ENCODE peak calls at places on chromosome 4, in six cellular contexts. One of them, this sample, is unnamed.

GRCh38 chr4:3442959-3443749 is 1.4 kb downstream of the HGFAC start:
- DNase-seq in HCT116: no peak
- DNase-seq in PC-3: peak
- DNase-seq in astrocyte of the spinal cord: no peak
- DNase-seq in AG09309: no peak
- DNase-seq in heart left ventricle: peak
- DNase-seq in this sample: no peak

GRCh38 chr4:168585168-168586091 is 88.6 kb downstream of the PALLD start:
- DNase-seq in HCT116: peak
- DNase-seq in PC-3: peak
- DNase-seq in astrocyte of the spinal cord: peak
- DNase-seq in AG09309: peak
- DNase-seq in heart left ventricle: peak
- DNase-seq in this sample: no peak

GRCh38 chr4:146335763-146336412 is 121.5 kb downstream of the REELD1 start:
- DNase-seq in HCT116: no peak
- DNase-seq in PC-3: peak
- DNase-seq in astrocyte of the spinal cord: no peak
- DNase-seq in AG09309: no peak
- DNase-seq in heart left ventricle: no peak
- DNase-seq in this sample: no peak

GRCh38 chr4:40264995-40265909 is 68.4 kb downstream of the RHOH start:
- DNase-seq in HCT116: no peak
- DNase-seq in PC-3: no peak
- DNase-seq in astrocyte of the spinal cord: peak
- DNase-seq in AG09309: no peak
- DNase-seq in heart left ventricle: peak
- DNase-seq in this sample: no peak

GRCh38 chr4:14985161-14985560 is 17.1 kb upstream of the CPEB2 start:
- DNase-seq in HCT116: no peak
- DNase-seq in PC-3: no peak
- DNase-seq in astrocyte of the spinal cord: no peak
- DNase-seq in AG09309: no peak
- DNase-seq in heart left ventricle: no peak
- DNase-seq in this sample: no peak

GRCh38 chr4:146520894-146521542 is 722 bp downstream of the SLC10A7 start:
- DNase-seq in HCT116: no peak
- DNase-seq in PC-3: peak
- DNase-seq in astrocyte of the spinal cord: peak
- DNase-seq in AG09309: peak
- DNase-seq in heart left ventricle: no peak
- DNase-seq in this sample: peak

GRCh38 chr4:161320377-161320776 is 843.4 kb downstream of the FSTL5 start:
- DNase-seq in HCT116: peak
- DNase-seq in PC-3: peak
- DNase-seq in astrocyte of the spinal cord: no peak
- DNase-seq in AG09309: no peak
- DNase-seq in heart left ventricle: no peak
- DNase-seq in this sample: no peak

GRCh38 chr4:49044270-49044669 is 58.2 kb downstream of the CWH43 start:
- DNase-seq in HCT116: no peak
- DNase-seq in PC-3: peak
- DNase-seq in astrocyte of the spinal cord: no peak
- DNase-seq in AG09309: no peak
- DNase-seq in heart left ventricle: no peak
- DNase-seq in this sample: no peak

GRCh38 chr4:159018062-159018629 is 84.7 kb upstream of the RAPGEF2 start:
- DNase-seq in HCT116: no peak
- DNase-seq in PC-3: no peak
- DNase-seq in astrocyte of the spinal cord: no peak
- DNase-seq in AG09309: no peak
- DNase-seq in heart left ventricle: peak
- DNase-seq in this sample: no peak

GRCh38 chr4:75030028-75030427 is 97.1 kb downstream of the PARM1 start:
- DNase-seq in HCT116: no peak
- DNase-seq in PC-3: no peak
- DNase-seq in astrocyte of the spinal cord: no peak
- DNase-seq in AG09309: no peak
- DNase-seq in heart left ventricle: no peak
- DNase-seq in this sample: no peak

GRCh38 chr4:143156853-143157252 is 27.9 kb upstream of the USP38 start:
- DNase-seq in HCT116: no peak
- DNase-seq in PC-3: no peak
- DNase-seq in astrocyte of the spinal cord: no peak
- DNase-seq in AG09309: no peak
- DNase-seq in heart left ventricle: no peak
- DNase-seq in this sample: no peak

GRCh38 chr4:176002007-176002623 is 63.5 kb upstream of the WDR17 start:
- DNase-seq in HCT116: peak
- DNase-seq in PC-3: peak
- DNase-seq in astrocyte of the spinal cord: no peak
- DNase-seq in AG09309: no peak
- DNase-seq in heart left ventricle: peak
- DNase-seq in this sample: no peak

GRCh38 chr4:80197601-80198444 is 520 bp downstream of the PRDM8 start:
- DNase-seq in HCT116: no peak
- DNase-seq in PC-3: no peak
- DNase-seq in astrocyte of the spinal cord: no peak
- DNase-seq in AG09309: no peak
- DNase-seq in heart left ventricle: no peak
- DNase-seq in this sample: no peak

GRCh38 chr4:156335721-156336120 is 382.1 kb upstream of the CTSO start:
- DNase-seq in HCT116: no peak
- DNase-seq in PC-3: no peak
- DNase-seq in astrocyte of the spinal cord: no peak
- DNase-seq in AG09309: no peak
- DNase-seq in heart left ventricle: no peak
- DNase-seq in this sample: no peak

GRCh38 chr4:133483600-133484246 is 334.6 kb downstream of the PCDH10 start:
- DNase-seq in HCT116: peak
- DNase-seq in PC-3: peak
- DNase-seq in astrocyte of the spinal cord: peak
- DNase-seq in AG09309: no peak
- DNase-seq in heart left ventricle: no peak
- DNase-seq in this sample: peak

GRCh38 chr4:107497054-107497453 is 223.0 kb downstream of the PAPSS1 start:
- DNase-seq in HCT116: no peak
- DNase-seq in PC-3: no peak
- DNase-seq in astrocyte of the spinal cord: no peak
- DNase-seq in AG09309: no peak
- DNase-seq in heart left ventricle: no peak
- DNase-seq in this sample: no peak

GRCh38 chr4:153217440-153217839 is 13.2 kb downstream of the TRIM2 start:
- DNase-seq in HCT116: no peak
- DNase-seq in PC-3: no peak
- DNase-seq in astrocyte of the spinal cord: no peak
- DNase-seq in AG09309: no peak
- DNase-seq in heart left ventricle: no peak
- DNase-seq in this sample: no peak

GRCh38 chr4:162015090-162015489 is 148.7 kb downstream of the FSTL5 start:
- DNase-seq in HCT116: no peak
- DNase-seq in PC-3: no peak
- DNase-seq in astrocyte of the spinal cord: no peak
- DNase-seq in AG09309: no peak
- DNase-seq in heart left ventricle: no peak
- DNase-seq in this sample: peak

GRCh38 chr4:106019771-106020170 is 124.5 kb downstream of the NPNT start:
- DNase-seq in HCT116: no peak
- DNase-seq in PC-3: no peak
- DNase-seq in astrocyte of the spinal cord: peak
- DNase-seq in AG09309: no peak
- DNase-seq in heart left ventricle: no peak
- DNase-seq in this sample: no peak

GRCh38 chr4:31114821-31115220 is 394.7 kb downstream of the PCDH7 start:
- DNase-seq in HCT116: no peak
- DNase-seq in PC-3: no peak
- DNase-seq in astrocyte of the spinal cord: peak
- DNase-seq in AG09309: no peak
- DNase-seq in heart left ventricle: no peak
- DNase-seq in this sample: no peak

GRCh38 chr4:140943887-140944515 is 187.8 kb upstream of the TBC1D9 start:
- DNase-seq in HCT116: no peak
- DNase-seq in PC-3: no peak
- DNase-seq in astrocyte of the spinal cord: peak
- DNase-seq in AG09309: no peak
- DNase-seq in heart left ventricle: no peak
- DNase-seq in this sample: no peak

GRCh38 chr4:147799986-147800555 is 68.2 kb downstream of the ARHGAP10 start:
- DNase-seq in HCT116: no peak
- DNase-seq in PC-3: no peak
- DNase-seq in astrocyte of the spinal cord: peak
- DNase-seq in AG09309: no peak
- DNase-seq in heart left ventricle: no peak
- DNase-seq in this sample: no peak

GRCh38 chr4:8185280-8185679 is 13.8 kb upstream of the SH3TC1 start:
- DNase-seq in HCT116: no peak
- DNase-seq in PC-3: peak
- DNase-seq in astrocyte of the spinal cord: peak
- DNase-seq in AG09309: peak
- DNase-seq in heart left ventricle: no peak
- DNase-seq in this sample: no peak

GRCh38 chr4:169485791-169486742 is 126.3 kb downstream of the NEK1 start:
- DNase-seq in HCT116: peak
- DNase-seq in PC-3: peak
- DNase-seq in astrocyte of the spinal cord: peak
- DNase-seq in AG09309: peak
- DNase-seq in heart left ventricle: no peak
- DNase-seq in this sample: peak

GRCh38 chr4:87093443-87094123 is 126.8 kb downstream of the KLHL8 start:
- DNase-seq in HCT116: peak
- DNase-seq in PC-3: peak
- DNase-seq in astrocyte of the spinal cord: peak
- DNase-seq in AG09309: no peak
- DNase-seq in heart left ventricle: no peak
- DNase-seq in this sample: no peak

GRCh38 chr4:7248857-7249256 is 56.5 kb downstream of the SORCS2 start:
- DNase-seq in HCT116: no peak
- DNase-seq in PC-3: no peak
- DNase-seq in astrocyte of the spinal cord: no peak
- DNase-seq in AG09309: no peak
- DNase-seq in heart left ventricle: no peak
- DNase-seq in this sample: no peak

GRCh38 chr4:91837608-91838029 is 466.1 kb upstream of the GRID2 start:
- DNase-seq in HCT116: no peak
- DNase-seq in PC-3: peak
- DNase-seq in astrocyte of the spinal cord: peak
- DNase-seq in AG09309: no peak
- DNase-seq in heart left ventricle: no peak
- DNase-seq in this sample: peak

GRCh38 chr4:77305766-77306165 is 148.8 kb downstream of the CCNG2 start:
- DNase-seq in HCT116: no peak
- DNase-seq in PC-3: no peak
- DNase-seq in astrocyte of the spinal cord: no peak
- DNase-seq in AG09309: no peak
- DNase-seq in heart left ventricle: no peak
- DNase-seq in this sample: no peak
- TF ChIP-seq CTCF in HCT116: peak
- TF ChIP-seq CTCF in PC-3: peak
- TF ChIP-seq CTCF in astrocyte of the spinal cord: no peak
- TF ChIP-seq CTCF in AG09309: no peak
- TF ChIP-seq CTCF in heart left ventricle: no peak
- TF ChIP-seq CTCF in this sample: no peak

GRCh38 chr4:118981839-118982381 is 93.3 kb downstream of the SYNPO2 start:
- DNase-seq in HCT116: peak
- DNase-seq in PC-3: peak
- DNase-seq in astrocyte of the spinal cord: peak
- DNase-seq in AG09309: peak
- DNase-seq in heart left ventricle: peak
- DNase-seq in this sample: peak
- H3K4me3 ChIP-seq in HCT116: no peak
- H3K4me3 ChIP-seq in PC-3: no peak
- H3K4me3 ChIP-seq in astrocyte of the spinal cord: no peak
- H3K4me3 ChIP-seq in AG09309: no peak
- H3K4me3 ChIP-seq in heart left ventricle: no peak
- H3K4me3 ChIP-seq in this sample: no peak

GRCh38 chr4:131192318-131192717 is 1956.8 kb upstream of the PCDH10 start:
- DNase-seq in HCT116: no peak
- DNase-seq in PC-3: no peak
- DNase-seq in astrocyte of the spinal cord: no peak
- DNase-seq in AG09309: no peak
- DNase-seq in heart left ventricle: no peak
- DNase-seq in this sample: no peak
- TF ChIP-seq CTCF in HCT116: no peak
- TF ChIP-seq CTCF in PC-3: no peak
- TF ChIP-seq CTCF in astrocyte of the spinal cord: no peak
- TF ChIP-seq CTCF in AG09309: no peak
- TF ChIP-seq CTCF in heart left ventricle: no peak
- TF ChIP-seq CTCF in this sample: no peak

DNA sequence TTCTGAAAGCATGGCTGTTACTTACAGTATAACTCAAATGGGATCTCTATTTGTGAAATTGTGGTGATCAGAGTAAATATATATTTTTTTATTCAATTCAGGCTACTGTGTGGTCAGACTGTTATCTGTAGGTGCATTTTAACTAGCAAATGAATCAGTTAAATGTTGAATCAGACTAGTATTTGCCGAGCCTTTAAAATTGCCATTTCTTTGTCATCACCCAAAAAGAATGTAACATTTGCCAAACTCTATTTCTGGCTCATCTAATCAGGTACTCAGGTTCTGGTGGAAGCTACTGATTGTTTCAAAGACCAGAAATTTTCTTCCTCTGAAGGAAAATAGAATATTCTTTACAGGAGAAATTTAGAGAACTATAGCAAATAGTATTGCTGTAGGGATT is 1.8 kb upstream of the NAA15 start:
- DNase-seq in HCT116: no peak
- DNase-seq in PC-3: peak
- DNase-seq in astrocyte of the spinal cord: no peak
- DNase-seq in AG09309: no peak
- DNase-seq in heart left ventricle: no peak
- DNase-seq in this sample: no peak
- H3K4me3 ChIP-seq in HCT116: peak
- H3K4me3 ChIP-seq in PC-3: peak
- H3K4me3 ChIP-seq in astrocyte of the spinal cord: no peak
- H3K4me3 ChIP-seq in AG09309: no peak
- H3K4me3 ChIP-seq in heart left ventricle: peak
- H3K4me3 ChIP-seq in this sample: peak

DNA sequence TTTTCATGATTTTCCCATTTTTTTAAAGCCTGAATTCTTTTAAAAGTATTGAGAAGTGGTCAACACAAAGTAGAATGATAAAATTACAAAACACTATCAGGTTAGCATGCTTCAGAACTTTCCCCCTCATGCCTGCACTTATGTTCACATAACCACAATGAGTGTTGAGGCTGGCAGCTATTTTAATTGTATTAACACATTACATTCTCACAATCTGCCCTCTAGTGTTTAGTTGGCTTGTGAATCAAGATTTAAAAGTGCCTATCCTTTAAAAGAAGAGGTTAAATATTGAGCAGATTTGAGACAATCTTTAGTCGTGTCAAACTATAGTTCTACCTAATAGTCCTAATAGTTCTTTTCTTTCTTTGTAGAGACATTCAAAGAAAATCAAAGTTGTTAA is 93.6 kb upstream of the NAP1L5 start:
- DNase-seq in HCT116: peak
- DNase-seq in PC-3: peak
- DNase-seq in astrocyte of the spinal cord: peak
- DNase-seq in AG09309: no peak
- DNase-seq in heart left ventricle: no peak
- DNase-seq in this sample: no peak
- TF ChIP-seq CTCF in HCT116: peak
- TF ChIP-seq CTCF in PC-3: peak
- TF ChIP-seq CTCF in astrocyte of the spinal cord: peak
- TF ChIP-seq CTCF in AG09309: no peak
- TF ChIP-seq CTCF in heart left ventricle: peak
- TF ChIP-seq CTCF in this sample: peak

GRCh38 chr4:113978561-113979156 is 788 bp downstream of the ARSJ start:
- DNase-seq in HCT116: no peak
- DNase-seq in PC-3: peak
- DNase-seq in astrocyte of the spinal cord: peak
- DNase-seq in AG09309: no peak
- DNase-seq in heart left ventricle: no peak
- DNase-seq in this sample: no peak
- H3K4me3 ChIP-seq in HCT116: peak
- H3K4me3 ChIP-seq in PC-3: peak
- H3K4me3 ChIP-seq in astrocyte of the spinal cord: peak
- H3K4me3 ChIP-seq in AG09309: peak
- H3K4me3 ChIP-seq in heart left ventricle: peak
- H3K4me3 ChIP-seq in this sample: peak

This sample was measured in retinal pigment epithelial cell.